ENCODE peak calls at places on chromosomes 11 and 22, in six cellular contexts. C, B, J, F, E and X are unnamed samples.

GRCh38 chr11:129277216-129277838 is 85.2 kb upstream of the ARHGAP32 start:
- DNase-seq in F (no peak), J (no peak), B (peak), C (no peak), E (no peak), X (no peak)

GRCh38 chr11:70579376-70579955 is 181.1 kb downstream of the CTTN start:
- DNase-seq in C (no peak), F (no peak), E (no peak), J (no peak), B (no peak), X (no peak)

GRCh38 chr11:94796863-94797262 is 28.7 kb downstream of the AMOTL1 start:
- DNase-seq in J (no peak), C (no peak), F (no peak), B (peak), E (no peak), X (no peak)

GRCh38 chr11:65588199-65589054 is 7.2 kb downstream of the KCNK7 start:
- DNase-seq in J (peak), C (peak), E (peak), F (peak), B (peak), X (no peak)

GRCh38 chr22:46077669-46078099 is 72.6 kb upstream of the PPARA start:
- DNase-seq in C (no peak), J (no peak), F (peak), B (peak), E (no peak), X (no peak)

GRCh38 chr22:32106930-32107329 is 52.2 kb downstream of the C22orf42 start:
- DNase-seq in F (peak), C (no peak), E (no peak), B (peak), J (peak), X (no peak)

GRCh38 chr11:82791779-82792178 is 58.1 kb upstream of the FAM181B start:
- DNase-seq in J (no peak), C (no peak), F (no peak), E (no peak), B (no peak), X (no peak)

GRCh38 chr11:28346721-28347120 is 238.5 kb downstream of the METTL15 start:
- DNase-seq in J (no peak), E (no peak), F (no peak), B (no peak), C (no peak), X (no peak)

GRCh38 chr11:1204381-1205101 is 18.3 kb upstream of the MUC5B start:
- DNase-seq in J (no peak), E (no peak), F (no peak), B (no peak), C (no peak), X (no peak)

GRCh38 chr11:104333977-104334376 is 170.0 kb upstream of the PDGFD start:
- DNase-seq in F (peak), E (no peak), J (peak), B (peak), C (no peak), X (no peak)

GRCh38 chr22:47552024-47552423 is 789.6 kb downstream of the TBC1D22A start:
- DNase-seq in C (no peak), E (no peak), B (no peak), J (no peak), F (no peak), X (no peak)

GRCh38 chr11:105697291-105697690 is 87.4 kb downstream of the GRIA4 start:
- DNase-seq in C (no peak), E (no peak), J (no peak), B (no peak), F (no peak), X (no peak)

GRCh38 chr22:23216331-23217170 is 36.2 kb downstream of the BCR start:
- DNase-seq in J (peak), F (no peak), E (no peak), C (peak), B (no peak), X (no peak)

GRCh38 chr11:44522294-44522693 is 43.2 kb upstream of the CD82 start:
- DNase-seq in C (no peak), J (no peak), F (no peak), E (no peak), B (no peak), X (no peak)

GRCh38 chr11:102061276-102061675 is 14.0 kb downstream of the CFAP300 start:
- DNase-seq in C (no peak), F (peak), E (no peak), B (peak), J (no peak), X (no peak)